ENCODE peak calls at places on chromosomes 6 and 20, in six cellular contexts. Q is SK-N-SH, E is K562, G is GM12878, D is H1, J is HCT116. A is an unnamed sample.

GRCh38 chr6:159106627-159107241 is 61.9 kb upstream of the TAGAP start:
- DNase-seq in Q (no peak), E (peak; percentile 84), G (peak; percentile 92), D (peak; percentile 98), J (peak; percentile 70), A (peak; percentile 33)

GRCh38 chr6:119921491-119922010 is 572.0 kb upstream of the MAN1A1 start:
- DNase-seq in Q (no peak), E (no peak), G (no peak), D (no peak), J (no peak), A (no peak)

GRCh38 chr20:19321176-19321575 is 108.7 kb downstream of the SLC24A3 start:
- DNase-seq in Q (no peak), E (no peak), G (no peak), D (no peak), J (no peak), A (no peak)

GRCh38 chr20:58147628-58148370 is 80.7 kb downstream of the ANKRD60 start:
- DNase-seq in Q (no peak), E (no peak), G (no peak), D (no peak), J (no peak), A (no peak)

GRCh38 chr6:139979021-139979721 is 604.7 kb upstream of the CITED2 start:
- DNase-seq in Q (no peak), E (no peak), G (no peak), D (no peak), J (no peak), A (no peak)

GRCh38 chr20:59935457-59936185 is 2.2 kb upstream of the SYCP2 start:
- DNase-seq in Q (no peak), E (no peak), G (no peak), D (no peak), J (no peak), A (no peak)

GRCh38 chr6:52098649-52099184 is 11.3 kb upstream of the PKHD1 start:
- DNase-seq in Q (peak; percentile 47), E (no peak), G (no peak), D (no peak), J (no peak), A (no peak)

GRCh38 chr6:97586344-97586743 is 303.3 kb upstream of the MMS22L start:
- DNase-seq in Q (peak; percentile 16), E (no peak), G (no peak), D (no peak), J (no peak), A (peak; percentile 0)

GRCh38 chr20:24836041-24836533 is 113.0 kb upstream of the CST7 start:
- DNase-seq in Q (no peak), E (no peak), G (no peak), D (no peak), J (no peak), A (no peak)

GRCh38 chr20:56200456-56200855 is 48.1 kb upstream of the MC3R start:
- DNase-seq in Q (no peak), E (peak; percentile 49), G (no peak), D (no peak), J (peak; percentile 26), A (peak; percentile 10)

GRCh38 chr20:19823216-19823615 is 65.2 kb downstream of the RIN2 start:
- DNase-seq in Q (no peak), E (no peak), G (no peak), D (no peak), J (no peak), A (no peak)

GRCh38 chr20:47574616-47575401 is 73.1 kb downstream of the NCOA3 start:
- DNase-seq in Q (peak; percentile 62), E (no peak), G (no peak), D (no peak), J (no peak), A (no peak)

GRCh38 chr6:154426997-154427396 is 70.4 kb upstream of the IPCEF1 start:
- DNase-seq in Q (peak; percentile 36), E (no peak), G (no peak), D (no peak), J (no peak), A (no peak)

GRCh38 chr6:56756791-56757582 is 114.3 kb upstream of the DST start:
- DNase-seq in Q (no peak), E (no peak), G (no peak), D (no peak), J (no peak), A (no peak)

GRCh38 chr20:38880952-38881735 is 45.1 kb upstream of the FAM83D start:
- DNase-seq in Q (no peak), E (no peak), G (no peak), D (no peak), J (no peak), A (no peak)

GRCh38 chr20:50027611-50028105 is 44.9 kb downstream of the SNAI1 start:
- DNase-seq in Q (peak; percentile 92), E (peak; percentile 49), G (no peak), D (no peak), J (no peak), A (no peak)

GRCh38 chr20:54555150-54555549 is 79.8 kb downstream of the DOK5 start:
- DNase-seq in Q (no peak), E (no peak), G (no peak), D (no peak), J (no peak), A (no peak)

GRCh38 chr6:16295060-16295459 is 56.7 kb downstream of the GMPR start:
- DNase-seq in Q (no peak), E (no peak), G (no peak), D (no peak), J (no peak), A (no peak)

GRCh38 chr6:170008386-170008785 is 257.0 kb downstream of the ERMARD start:
- DNase-seq in Q (no peak), E (no peak), G (no peak), D (no peak), J (no peak), A (no peak)

GRCh38 chr6:30656513-30656912 is 9.6 kb downstream of the C6orf136 start:
- DNase-seq in Q (no peak), E (no peak), G (no peak), D (no peak), J (no peak), A (no peak)

GRCh38 chr6:125205931-125206330 is 52.4 kb downstream of the TPD52L1 start:
- DNase-seq in Q (no peak), E (no peak), G (no peak), D (no peak), J (no peak), A (no peak)

GRCh38 chr6:17700421-17701416 is 6.0 kb downstream of the NUP153 start:
- DNase-seq in Q (no peak), E (no peak), G (no peak), D (no peak), J (no peak), A (no peak)

GRCh38 chr20:15916623-15917022 is 656.6 kb downstream of the KIF16B start:
- DNase-seq in Q (no peak), E (no peak), G (no peak), D (no peak), J (no peak), A (no peak)

GRCh38 chr6:170176621-170177382 is 114.1 kb downstream of the DLL1 start:
- DNase-seq in Q (peak; percentile 80), E (no peak), G (no peak), D (peak; percentile 45), J (no peak), A (no peak)

GRCh38 chr6:79614326-79615285 is 16.5 kb upstream of the SH3BGRL2 start:
- DNase-seq in Q (no peak), E (no peak), G (peak; percentile 3), D (no peak), J (no peak), A (no peak)
- H3K27ac ChIP-seq in Q (no peak overlapping the region), E (peak overlapping the region; percentile 62), G (no peak overlapping the region), D (no peak overlapping the region), J (no peak overlapping the region), A (peak overlapping the region; percentile 51)

DNA sequence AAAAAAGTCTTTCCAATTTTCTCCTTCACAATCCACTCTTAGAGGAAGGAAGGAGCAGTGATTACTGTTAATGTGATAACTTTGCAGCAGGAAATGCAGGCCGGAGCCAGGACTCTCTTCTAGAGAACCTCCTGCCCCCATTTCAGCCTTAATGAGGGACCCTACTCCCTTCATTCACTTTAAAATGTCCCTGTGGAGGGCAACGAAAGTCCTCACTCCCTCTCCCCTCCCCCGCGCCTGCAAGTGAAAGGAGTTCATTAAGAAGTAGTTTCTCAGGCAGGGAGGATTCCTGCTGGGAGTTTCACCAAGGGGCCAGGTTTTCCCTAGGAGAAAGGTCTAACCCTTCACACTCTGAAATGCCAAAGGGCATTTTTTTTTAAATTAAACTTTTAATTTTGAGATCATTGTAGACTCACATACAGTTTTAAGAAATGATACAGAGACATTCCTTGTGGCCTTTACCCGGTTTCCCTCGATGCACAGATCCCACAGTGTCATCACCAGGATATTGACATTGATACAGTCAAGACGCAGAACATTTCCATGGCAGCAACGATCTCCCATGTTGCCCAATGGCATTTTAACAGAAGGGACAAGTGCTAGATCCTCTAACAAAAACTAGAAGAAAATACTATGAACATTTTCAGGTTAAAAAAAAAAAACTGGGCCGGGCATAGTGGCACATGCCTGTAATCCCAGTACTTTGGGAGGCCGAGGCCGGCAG is 6.8 kb upstream of the COMMD7 start:
- DNase-seq in Q (no peak), E (no peak), G (no peak), D (peak; percentile 77), J (no peak), A (no peak)
- TF ChIP-seq YY1 in Q (no peak), E (no peak), G (no peak), D (peak; percentile 77), J (no peak), A (no peak)

GRCh38 chr6:111569951-111570350 is 35.7 kb downstream of the TRAF3IP2 start:
- DNase-seq in Q (no peak), E (no peak), G (no peak), D (no peak), J (no peak), A (no peak)

GRCh38 chr6:111565316-111566221 is 40.1 kb downstream of the TRAF3IP2 start:
- DNase-seq in Q (no peak), E (no peak), G (no peak), D (no peak), J (no peak), A (peak; percentile 30)

GRCh38 chr6:111564482-111564945 is 41.2 kb downstream of the TRAF3IP2 start:
- DNase-seq in Q (no peak), E (no peak), G (no peak), D (no peak), J (no peak), A (no peak)

GRCh38 chr6:111566222-111566717 is 39.4 kb downstream of the TRAF3IP2 start:
- DNase-seq in Q (no peak), E (no peak), G (no peak), D (no peak), J (no peak), A (no peak)

DNA sequence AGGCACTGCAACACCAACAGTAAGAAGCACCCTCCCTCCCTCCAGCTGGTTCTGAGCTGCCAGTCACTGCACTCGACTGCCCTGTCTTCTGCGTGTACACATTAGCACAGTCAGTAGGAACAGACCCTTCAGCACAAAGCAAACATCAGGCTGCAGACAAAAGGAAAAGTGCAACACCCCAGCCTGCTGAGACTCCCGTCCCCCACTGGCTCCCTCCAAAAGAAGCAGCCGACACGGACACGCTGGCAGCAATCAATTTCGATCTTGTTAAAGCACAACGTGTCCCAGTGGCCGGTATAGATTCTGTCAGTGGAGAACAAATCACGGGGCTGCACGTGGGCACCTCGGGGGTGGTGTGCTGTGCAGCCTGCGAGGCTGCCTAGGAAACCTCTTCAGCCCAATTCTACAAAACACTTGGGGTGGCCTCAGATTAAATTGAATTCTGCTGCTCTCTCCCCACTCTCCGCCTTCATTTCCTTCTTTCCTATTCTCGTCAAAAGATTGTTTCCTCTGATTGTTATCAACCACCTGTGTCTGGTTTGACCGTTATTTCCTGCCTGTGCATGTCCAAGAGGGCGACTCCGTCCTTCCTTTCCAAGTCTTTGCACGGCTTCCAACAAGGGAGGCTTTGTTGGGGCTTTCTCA is 38.7 kb downstream of the TRAF3IP2 start:
- DNase-seq in Q (peak; percentile 51), E (no peak), G (no peak), D (no peak), J (no peak), A (no peak)
- H3K4me1 ChIP-seq in Q (peaks cover 46% of the 10 kb centered on the region), E (peaks cover 25% of the 10 kb centered on the region), G (peaks cover 15% of the 10 kb centered on the region), D (peaks cover 8% of the 10 kb centered on the region), J (no peaks in the 10 kb centered on the region), A (peaks cover 8% of the 10 kb centered on the region)

GRCh38 chr20:32544893-32545840 is 40.0 kb downstream of the NOL4L start:
- DNase-seq in Q (no peak), E (no peak), G (no peak), D (no peak), J (no peak), A (peak; percentile 98)
- H3K27ac ChIP-seq in Q (no peak overlapping the region), E (no peak overlapping the region), G (no peak overlapping the region), D (no peak overlapping the region), J (no peak overlapping the region), A (peak overlapping the region; percentile 90)

A was measured in HepG2.